ENCODE peak calls at places on chromosomes 1 and 21, in seven cellular contexts. Q is CD8-positive, alpha-beta memory T cell; P is upper lobe of right lung; J is thyroid gland; V is fibroblast of lung; F is osteoblast; A is astrocyte. H is an unnamed sample.

GRCh38 chr1:14517813-14518180 is 80.7 kb upstream of the KAZN start:
- DNase-seq in Q (no peak), P (no peak), J (no peak), V (no peak), F (no peak), A (no peak), H (no peak)

GRCh38 chr21:38477241-38477640 is 21.0 kb downstream of the ERG start:
- DNase-seq in Q (no peak), P (no peak), J (no peak), V (peak), F (no peak), A (peak), H (no peak)

GRCh38 chr1:245856944-245857531 is 650.0 kb downstream of the SMYD3 start:
- DNase-seq in Q (no peak), P (no peak), J (no peak), V (peak), F (peak), A (peak), H (no peak)

GRCh38 chr21:42524341-42525227 is 10.9 kb downstream of the SLC37A1 start:
- DNase-seq in Q (peak), P (peak), J (peak), V (peak), F (peak), A (peak), H (no peak)

GRCh38 chr1:85048296-85049064 is at the start of gene MCOLN3:
- DNase-seq in Q (peak), P (peak), J (peak), V (no peak), F (peak), A (no peak), H (no peak)

GRCh38 chr1:55232448-55233148 is 17.4 kb upstream of the USP24 start:
- DNase-seq in Q (no peak), P (no peak), J (no peak), V (no peak), F (no peak), A (no peak), H (no peak)

GRCh38 chr1:96581786-96582185 is 139.8 kb upstream of the PTBP2 start:
- DNase-seq in Q (no peak), P (no peak), J (no peak), V (no peak), F (no peak), A (no peak), H (no peak)

GRCh38 chr1:221961532-221962292 is 219.8 kb upstream of the DUSP10 start:
- DNase-seq in Q (peak), P (no peak), J (peak), V (peak), F (peak), A (peak), H (peak)

GRCh38 chr1:17725084-17725718 is 29.9 kb upstream of the ACTL8 start:
- DNase-seq in Q (no peak), P (no peak), J (no peak), V (no peak), F (no peak), A (no peak), H (no peak)

GRCh38 chr1:162381941-162382750 is 618 bp downstream of the C1orf226 start:
- DNase-seq in Q (no peak), P (no peak), J (no peak), V (no peak), F (no peak), A (no peak), H (no peak)

GRCh38 chr1:2312589-2313301 is 78.6 kb downstream of the MORN1 start:
- DNase-seq in Q (no peak), P (no peak), J (no peak), V (no peak), F (peak), A (no peak), H (no peak)

GRCh38 chr1:212457740-212458338 is 25.1 kb downstream of the NENF start:
- DNase-seq in Q (peak), P (no peak), J (peak), V (peak), F (peak), A (no peak), H (no peak)

GRCh38 chr1:235932090-235932510 is 65.4 kb upstream of the LYST start:
- DNase-seq in Q (no peak), P (peak), J (no peak), V (no peak), F (no peak), A (no peak), H (no peak)

GRCh38 chr1:19654386-19654785 is 10.3 kb downstream of the NBL1 start:
- DNase-seq in Q (no peak), P (no peak), J (no peak), V (peak), F (peak), A (no peak), H (no peak)

GRCh38 chr1:201354901-201355295 is 22.6 kb downstream of the TNNT2 start:
- DNase-seq in Q (no peak), P (peak), J (no peak), V (no peak), F (no peak), A (no peak), H (no peak)

GRCh38 chr1:25111706-25112105 is 120.6 kb downstream of the SYF2 start:
- DNase-seq in Q (no peak), P (no peak), J (no peak), V (no peak), F (peak), A (no peak), H (no peak)

GRCh38 chr1:42003433-42003832 is 84.7 kb upstream of the HIVEP3 start:
- DNase-seq in Q (no peak), P (peak), J (peak), V (no peak), F (no peak), A (no peak), H (no peak)

GRCh38 chr1:111481387-111482221 is 7.8 kb downstream of the C1orf162 start:
- DNase-seq in Q (peak), P (peak), J (peak), V (peak), F (peak), A (peak), H (peak)

GRCh38 chr1:2584822-2585317 is 1.7 kb upstream of the PRXL2B start:
- DNase-seq in Q (no peak), P (no peak), J (no peak), V (no peak), F (peak), A (no peak), H (no peak)

GRCh38 chr1:115642168-115643072 is 650 bp downstream of the VANGL1 start:
- DNase-seq in Q (no peak), P (peak), J (peak), V (peak), F (peak), A (peak), H (no peak)

GRCh38 chr1:219347843-219348475 is 174.3 kb downstream of the LYPLAL1 start:
- DNase-seq in Q (no peak), P (peak), J (peak), V (peak), F (no peak), A (no peak), H (no peak)

GRCh38 chr1:215888159-215888558 is 321.1 kb downstream of the KCTD3 start:
- DNase-seq in Q (no peak), P (no peak), J (peak), V (no peak), F (no peak), A (no peak), H (no peak)

GRCh38 chr1:48523541-48523940 is 51.5 kb upstream of the SPATA6 start:
- DNase-seq in Q (no peak), P (no peak), J (no peak), V (no peak), F (no peak), A (no peak), H (no peak)

GRCh38 chr1:245291351-245291750 is 136.6 kb downstream of the KIF26B start:
- DNase-seq in Q (no peak), P (no peak), J (no peak), V (no peak), F (no peak), A (no peak), H (no peak)

GRCh38 chr1:86499987-86500593 is 31.4 kb downstream of the CLCA1 start:
- DNase-seq in Q (no peak), P (no peak), J (no peak), V (no peak), F (no peak), A (no peak), H (no peak)

GRCh38 chr1:40739455-40740008 is 44.1 kb upstream of the KCNQ4 start:
- DNase-seq in Q (no peak), P (no peak), J (no peak), V (no peak), F (no peak), A (no peak), H (no peak)

GRCh38 chr1:200306954-200307754 is 102.7 kb downstream of the ZNF281 start:
- DNase-seq in Q (no peak), P (no peak), J (no peak), V (no peak), F (no peak), A (no peak), H (no peak)

GRCh38 chr1:246110343-246111219 is 396.5 kb downstream of the SMYD3 start:
- DNase-seq in Q (no peak), P (no peak), J (no peak), V (peak), F (no peak), A (peak), H (peak)

GRCh38 chr1:212585210-212585609 is 23.4 kb upstream of the ATF3 start:
- DNase-seq in Q (no peak), P (no peak), J (no peak), V (no peak), F (no peak), A (no peak), H (no peak)

DNA sequence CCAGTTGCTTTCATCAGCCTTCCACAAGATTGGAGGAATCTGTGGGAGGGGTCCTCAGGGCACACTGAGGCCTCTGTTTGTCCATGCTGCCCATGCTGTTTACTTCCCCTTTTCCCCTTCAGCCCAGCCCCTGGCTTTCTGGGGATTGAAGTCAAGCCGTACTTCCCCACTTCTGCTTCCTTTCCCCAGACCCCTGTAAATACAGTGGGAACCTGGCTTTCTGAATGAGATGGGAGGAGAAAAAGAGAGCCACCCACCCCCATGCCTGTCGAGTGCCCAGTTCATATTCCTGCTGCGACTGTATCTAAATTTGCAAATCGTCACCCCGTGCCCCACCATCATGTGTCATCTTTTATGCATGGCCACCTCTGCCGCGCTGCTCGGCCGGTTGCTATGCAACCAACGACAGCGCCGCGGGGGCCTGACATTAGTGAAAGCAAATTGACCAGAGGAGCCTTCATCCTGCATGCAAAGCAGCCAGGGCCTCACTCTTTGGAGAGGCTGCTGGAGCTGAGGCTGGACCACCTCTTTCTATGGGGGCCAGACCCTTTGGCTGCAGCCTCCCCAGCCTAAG is 143.0 kb downstream of the ELAVL4 start:
- DNase-seq in Q (no peak), P (no peak), J (no peak), V (no peak), F (no peak), A (no peak), H (no peak)
- H3K4me3 ChIP-seq in Q (no peak), P (no peak), J (no peak), V (no peak), F (no peak), A (no peak), H (no peak)

DNA sequence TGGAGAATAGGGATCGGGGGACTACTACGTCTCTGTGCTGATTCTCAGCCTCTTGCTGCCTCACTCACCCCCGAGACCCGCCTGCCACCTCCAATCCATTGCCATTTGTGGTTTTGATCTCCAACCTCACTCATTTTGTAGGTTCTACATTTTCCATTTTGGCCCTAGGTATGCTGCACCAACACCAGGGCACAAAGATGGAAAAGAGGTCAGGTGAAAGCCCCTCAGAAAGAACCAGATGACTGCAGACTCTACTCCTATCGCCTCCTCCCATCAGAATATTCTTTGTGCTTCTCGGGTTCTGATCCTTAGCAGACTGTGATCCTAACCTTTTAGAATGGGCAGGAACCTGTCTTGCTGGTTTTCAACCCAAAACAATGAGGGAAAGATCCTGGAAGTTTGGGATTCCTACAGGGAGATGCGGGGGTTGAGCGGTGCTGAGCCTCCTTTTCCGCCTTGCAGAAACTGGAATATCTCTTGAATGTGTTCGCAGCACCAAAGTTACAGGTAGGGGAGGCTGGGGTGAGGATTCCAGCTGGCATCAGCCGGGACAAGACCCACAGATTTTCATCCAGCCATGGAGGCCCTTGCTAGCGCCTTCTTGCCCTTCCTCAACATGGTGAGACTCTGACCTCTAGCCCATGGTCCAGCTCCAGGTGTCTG is 53.1 kb downstream of the RHBG start:
- DNase-seq in Q (no peak), P (no peak), J (no peak), V (no peak), F (peak), A (no peak), H (no peak)
- H3K4me3 ChIP-seq in Q (peak), P (peak), J (peak), V (no peak), F (no peak), A (peak), H (no peak)

DNA sequence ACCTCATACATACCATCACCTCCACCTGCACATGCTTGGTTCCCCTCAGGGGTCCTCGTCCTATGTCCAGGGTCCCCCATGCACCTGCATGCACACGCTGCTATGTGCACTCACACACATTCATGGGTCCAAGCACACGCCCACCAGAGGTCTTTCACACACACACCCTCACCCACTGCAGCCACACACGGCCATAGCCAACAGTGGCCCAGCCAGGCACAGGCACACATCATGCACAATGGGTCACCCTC is 1.2 kb downstream of the SDC3 start:
- DNase-seq in Q (no peak), P (no peak), J (no peak), V (no peak), F (no peak), A (no peak), H (no peak)
- H3K4me3 ChIP-seq in Q (no peak), P (peak), J (no peak), V (peak), F (peak), A (peak), H (peak)

GRCh38 chr1:180482425-180483275 is 19.7 kb downstream of the ACBD6 start:
- DNase-seq in Q (no peak), P (no peak), J (no peak), V (peak), F (no peak), A (peak), H (peak)
- H3K4me3 ChIP-seq in Q (no peak), P (no peak), J (no peak), V (no peak), F (peak), A (no peak), H (no peak)

DNA sequence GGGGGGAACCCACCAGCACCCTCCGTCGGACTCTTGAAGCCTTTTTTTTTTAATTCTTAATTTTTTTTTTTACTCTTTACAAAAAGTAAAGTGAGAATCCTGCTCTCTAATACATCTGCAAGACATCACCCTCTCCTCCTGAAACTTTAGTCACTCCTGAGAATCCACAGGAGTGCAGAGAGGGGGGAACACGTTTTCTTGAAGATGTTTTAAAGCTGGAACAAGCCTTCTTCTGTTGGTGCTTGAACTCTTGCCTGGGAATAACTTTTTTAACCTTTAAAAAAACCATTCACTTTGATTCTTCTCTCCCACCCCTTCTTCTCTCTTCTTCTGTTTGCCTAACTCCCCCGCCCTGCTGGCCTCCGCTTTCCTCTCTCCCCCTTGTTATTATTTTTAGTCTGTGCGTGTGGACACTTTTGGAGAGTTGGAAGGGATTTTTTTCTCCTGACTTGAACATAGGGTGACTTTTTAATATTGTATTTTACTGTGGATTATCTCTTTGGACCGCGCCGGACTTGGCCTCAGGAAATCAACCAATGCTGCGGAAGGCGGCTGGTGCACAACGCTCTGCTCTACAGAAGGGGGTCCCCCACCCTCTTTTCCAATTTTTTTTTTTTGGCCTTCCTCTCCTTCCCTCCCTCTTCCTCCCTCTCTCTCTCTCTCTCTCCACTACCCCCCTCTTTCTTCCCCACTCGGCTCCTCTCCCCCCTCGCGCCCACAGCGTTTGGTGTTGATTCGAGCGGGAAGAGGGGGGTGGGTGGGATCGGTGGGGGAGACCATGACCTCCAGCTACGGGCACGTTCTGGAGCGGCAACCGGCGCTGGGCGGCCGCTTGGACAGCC is at the start of gene PRRX1:
- DNase-seq in Q (no peak), P (no peak), J (no peak), V (peak), F (peak), A (no peak), H (no peak)
- H3K4me3 ChIP-seq in Q (no peak), P (peak), J (peak), V (peak), F (peak), A (peak), H (peak)

GRCh38 chr1:77891200-77891599 is 2.8 kb downstream of the NEXN start:
- DNase-seq in Q (no peak), P (no peak), J (no peak), V (no peak), F (no peak), A (no peak), H (no peak)
- H3K4me3 ChIP-seq in Q (no peak), P (peak), J (no peak), V (no peak), F (peak), A (peak), H (peak)

GRCh38 chr1:165389609-165390008 is 33.1 kb upstream of the LMX1A start:
- DNase-seq in Q (no peak), P (no peak), J (no peak), V (no peak), F (no peak), A (no peak), H (no peak)

GRCh38 chr1:165387956-165388355 is 31.4 kb upstream of the LMX1A start:
- DNase-seq in Q (no peak), P (no peak), J (no peak), V (no peak), F (no peak), A (no peak), H (no peak)

GRCh38 chr1:165395522-165396300 is 39.2 kb upstream of the LMX1A start:
- DNase-seq in Q (no peak), P (no peak), J (no peak), V (no peak), F (no peak), A (no peak), H (no peak)

GRCh38 chr1:165397945-165398344 is 41.4 kb upstream of the LMX1A start:
- DNase-seq in Q (no peak), P (no peak), J (no peak), V (peak), F (peak), A (peak), H (peak)

DNA sequence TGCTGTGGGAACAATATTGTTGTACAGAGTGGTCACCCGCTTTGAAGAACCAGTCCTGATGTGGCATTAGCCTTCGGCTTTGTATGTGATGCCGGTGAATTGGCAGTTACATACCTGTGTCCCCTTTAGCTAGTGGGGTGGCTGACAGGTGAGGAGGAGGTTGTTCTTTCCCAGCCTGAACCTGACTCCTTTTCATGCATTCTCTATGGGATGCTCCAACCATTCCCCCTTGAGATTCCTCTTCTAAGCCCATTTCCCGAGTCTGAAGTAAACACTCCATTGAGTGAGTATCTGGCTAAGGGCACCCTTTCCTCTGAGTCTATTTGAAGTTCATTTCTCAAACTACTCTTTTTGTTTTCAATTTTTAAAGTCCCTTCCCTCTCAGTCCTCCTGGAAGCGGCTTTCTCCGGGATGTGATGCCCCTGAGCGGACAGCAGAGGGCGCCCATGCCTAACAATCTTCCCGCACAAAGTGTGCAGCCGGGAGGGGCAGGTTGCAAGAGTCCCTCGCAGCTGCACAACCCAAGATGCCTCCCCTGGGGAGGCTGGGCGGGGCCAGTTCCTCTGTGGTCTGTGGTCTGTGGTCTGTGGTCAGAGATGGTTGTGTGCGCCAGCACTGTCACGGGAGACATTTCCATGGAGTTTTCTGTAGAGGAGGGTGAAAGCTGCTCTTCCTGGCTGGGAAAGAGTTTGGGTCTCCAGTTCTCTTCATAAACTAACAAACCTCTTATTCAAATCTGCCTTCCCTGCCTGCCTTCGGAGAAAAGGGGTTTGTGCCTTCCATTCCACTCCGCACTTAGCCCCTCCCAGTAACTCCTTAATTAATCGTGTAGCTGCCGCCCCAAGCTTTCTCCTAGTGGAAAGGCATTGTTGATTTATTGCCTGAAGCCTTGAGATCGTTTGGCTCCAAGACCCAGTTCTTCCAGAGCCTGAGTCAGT is 36.4 kb upstream of the LMX1A start:
- DNase-seq in Q (peak), P (peak), J (peak), V (peak), F (peak), A (peak), H (peak)
- H3K4me3 ChIP-seq in Q (peak), P (peak), J (no peak), V (no peak), F (no peak), A (no peak), H (no peak)

H was measured in skeletal muscle cell.